ENCODE peak calls at places on chromosome 3, in eight cellular contexts. D, X, O, B, S, N, V and E are unnamed samples.
A peak's percentile ranks its signal among the peaks of the same experiment; 100 is the strongest.

GRCh38 chr3:191328383-191328962 is 721 bp upstream of the CCDC50 start:
- DNase-seq in B (no peak), V (no peak), O (peak; percentile 28), N (no peak), X (no peak), S (no peak), D (no peak), E (no peak)

GRCh38 chr3:11240496-11240895 is 31.7 kb upstream of the ATG7 start:
- DNase-seq in V (no peak), S (no peak), N (no peak), X (no peak), B (no peak), D (no peak), O (no peak), E (no peak)

GRCh38 chr3:30688776-30689175 is 82.4 kb downstream of the TGFBR2 start:
- DNase-seq in O (no peak), S (no peak), N (no peak), V (peak; percentile 35), X (no peak), D (no peak), B (no peak), E (no peak)

GRCh38 chr3:195526492-195526891 is 16.6 kb downstream of the PPP1R2 start:
- DNase-seq in X (no peak), S (no peak), O (no peak), B (no peak), N (no peak), V (no peak), D (no peak), E (no peak)

GRCh38 chr3:94416768-94417167 is 353.9 kb downstream of the NSUN3 start:
- DNase-seq in O (no peak), B (no peak), V (no peak), S (no peak), X (no peak), D (no peak), N (no peak), E (no peak)

GRCh38 chr3:192130534-192131132 is 596.7 kb downstream of the FGF12 start:
- DNase-seq in D (no peak), S (peak; percentile 56), X (peak; percentile 52), B (peak; percentile 16), O (peak; percentile 51), N (peak; percentile 21), V (peak; percentile 39), E (no peak)

GRCh38 chr3:127673191-127674098 is 693 bp downstream of the ABTB1 start:
- DNase-seq in D (peak; percentile 37), X (peak; percentile 46), N (peak; percentile 66), O (peak; percentile 65), V (peak; percentile 58), S (peak; percentile 58), B (peak; percentile 51), E (peak; percentile 60)

GRCh38 chr3:127787071-127787490 is 35.2 kb downstream of the MGLL start:
- DNase-seq in D (no peak), S (no peak), N (peak; percentile 49), X (no peak), V (no peak), O (no peak), B (peak; percentile 57), E (peak; percentile 26)

GRCh38 chr3:155637567-155637966 is 107.3 kb downstream of the PLCH1 start:
- DNase-seq in N (no peak), O (no peak), B (no peak), S (no peak), V (no peak), X (no peak), D (no peak), E (no peak)

GRCh38 chr3:145013931-145014330 is 1042.3 kb downstream of the DIPK2A start:
- DNase-seq in X (no peak), S (no peak), V (no peak), O (no peak), B (no peak), D (no peak), N (no peak), E (no peak)

GRCh38 chr3:73037369-73037699 is 24.1 kb upstream of the EBLN2 start:
- DNase-seq in S (no peak), N (no peak), V (no peak), X (no peak), B (no peak), O (no peak), D (no peak), E (no peak)
- H3K4me1 ChIP-seq in S (peaks cover 14% of the 10 kb centered on the region), N (peaks cover 100% of the 10 kb centered on the region), V (peaks cover 4% of the 10 kb centered on the region), X (peaks cover 39% of the 10 kb centered on the region), B (peaks cover 3% of the 10 kb centered on the region), O (peaks cover 12% of the 10 kb centered on the region), D (peaks cover 11% of the 10 kb centered on the region), E (peaks cover 20% of the 10 kb centered on the region)

GRCh38 chr3:123032057-123032456 is 4.5 kb upstream of the SEMA5B start:
- DNase-seq in S (no peak), O (no peak), V (no peak), N (no peak), B (no peak), X (no peak), D (no peak), E (no peak)

GRCh38 chr3:123034120-123034519 is 6.6 kb upstream of the SEMA5B start:
- DNase-seq in S (no peak), V (no peak), D (no peak), X (no peak), B (no peak), N (no peak), O (no peak), E (no peak)

GRCh38 chr3:123028233-123028828 is 768 bp upstream of the SEMA5B start:
- DNase-seq in D (no peak), O (peak; percentile 75), V (peak; percentile 37), S (peak; percentile 81), N (no peak), X (peak; percentile 22), B (peak; percentile 57), E (no peak)

GRCh38 chr3:123027292-123028232 is at the start of gene SEMA5B:
- DNase-seq in N (peak; percentile 31), O (peak; percentile 70), D (no peak), X (peak; percentile 32), V (peak; percentile 19), S (peak; percentile 94), B (peak; percentile 40), E (peak; percentile 70)

DNA sequence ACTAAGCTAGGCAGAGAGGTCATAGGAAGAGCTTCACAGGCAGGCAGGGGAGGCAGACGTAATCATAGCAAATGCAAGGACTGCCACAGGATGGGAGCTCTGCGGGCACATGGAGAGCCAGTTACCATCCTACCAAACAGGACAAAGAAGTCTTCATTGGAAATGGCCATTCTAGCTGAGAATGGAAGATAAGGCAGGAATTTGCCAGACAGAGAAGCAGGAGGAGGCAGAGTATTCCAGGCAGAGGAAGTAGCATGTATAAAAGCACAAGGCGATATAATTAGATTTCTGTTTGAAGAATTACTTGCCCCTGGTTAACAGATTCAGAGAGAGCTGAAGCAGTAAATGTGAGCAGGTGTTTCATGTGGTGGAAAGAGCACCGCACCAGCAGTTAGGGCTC is 3.5 kb upstream of the SEMA5B start:
- DNase-seq in X (no peak), S (no peak), D (no peak), N (no peak), B (no peak), O (no peak), V (no peak), E (no peak)
- H3K27me3 ChIP-seq in X (no peaks in the 10 kb centered on the region), S (peaks cover 26% of the 10 kb centered on the region), D (peaks cover 16% of the 10 kb centered on the region), N (peaks cover 15% of the 10 kb centered on the region), B (no peaks in the 10 kb centered on the region), O (peaks cover 36% of the 10 kb centered on the region), V (peaks cover 29% of the 10 kb centered on the region), E (peaks cover 32% of the 10 kb centered on the region)

GRCh38 chr3:49399467-49399866 is 12.3 kb downstream of the RHOA start:
- DNase-seq in N (no peak), V (no peak), X (no peak), O (no peak), B (no peak), D (no peak), S (no peak), E (no peak)
- H3K4me1 ChIP-seq in N (peaks cover 96% of the 10 kb centered on the region), V (no peaks in the 10 kb centered on the region), X (no peaks in the 10 kb centered on the region), O (no peaks in the 10 kb centered on the region), B (no peaks in the 10 kb centered on the region), D (peaks cover 16% of the 10 kb centered on the region), S (no peaks in the 10 kb centered on the region), E (no peaks in the 10 kb centered on the region)

DNA sequence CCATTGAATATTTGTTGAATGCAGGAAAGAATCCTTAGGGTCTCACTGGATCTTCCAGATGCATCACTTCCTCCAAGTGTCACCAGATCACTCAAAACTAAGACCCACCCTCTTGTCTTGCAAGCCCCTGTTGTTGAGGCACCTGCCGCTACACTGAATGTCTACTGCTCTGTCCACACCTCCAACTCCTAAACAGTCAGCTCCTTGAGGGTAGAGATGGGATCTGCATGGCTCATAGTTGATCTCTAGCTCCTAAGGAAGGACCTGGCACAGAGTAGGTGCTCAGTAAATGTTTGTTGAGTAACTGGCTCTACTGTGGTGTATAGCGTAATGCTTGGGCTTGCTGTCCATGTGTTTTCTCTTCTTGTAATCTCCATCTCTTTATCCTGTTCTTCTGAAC is 8.8 kb downstream of the SLC6A20 start:
- DNase-seq in S (no peak), N (no peak), D (no peak), O (no peak), V (no peak), B (no peak), X (no peak), E (no peak)
- H3K27me3 ChIP-seq in S (peaks cover 2% of the 10 kb centered on the region), N (no peaks in the 10 kb centered on the region), D (no peaks in the 10 kb centered on the region), O (no peaks in the 10 kb centered on the region), V (no peaks in the 10 kb centered on the region), B (no peaks in the 10 kb centered on the region), X (no peaks in the 10 kb centered on the region), E (no peaks in the 10 kb centered on the region)

DNA sequence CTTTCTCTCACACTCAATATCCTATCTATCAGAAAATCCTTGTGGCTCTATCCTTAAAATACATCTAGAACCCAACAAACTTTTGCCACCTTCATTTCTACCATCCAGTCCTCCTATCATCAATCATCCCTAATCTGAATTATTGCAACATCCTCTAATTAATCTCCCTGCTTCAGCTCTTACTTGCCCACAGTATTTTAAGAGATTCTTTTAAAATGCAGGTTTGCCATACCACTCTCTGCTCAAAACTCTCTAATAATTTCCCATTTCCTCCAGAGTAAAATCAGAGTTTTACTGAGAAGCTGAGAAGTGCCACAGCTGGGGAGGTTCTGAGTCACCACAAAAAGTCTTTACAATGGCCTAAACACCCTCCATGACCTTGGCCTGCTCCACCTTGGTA is 234.3 kb upstream of the ZPLD1 start:
- DNase-seq in D (no peak), X (no peak), V (no peak), B (no peak), N (no peak), O (no peak), S (no peak), E (no peak)
- H3K4me1 ChIP-seq in D (no peaks in the 10 kb centered on the region), X (peaks cover 8% of the 10 kb centered on the region), V (peaks cover 6% of the 10 kb centered on the region), B (no peaks in the 10 kb centered on the region), N (peaks cover 5% of the 10 kb centered on the region), O (no peaks in the 10 kb centered on the region), S (no peaks in the 10 kb centered on the region), E (peaks cover 3% of the 10 kb centered on the region)